ENCODE peak calls at places on chromosome 5, in eight cellular contexts. X is fibroblast of lung, K is small intestine, B is Calu3, I is HAP-1, Y is ELF-1, F is lower leg skin, W is nephron progenitor cell. O is an unnamed sample.

GRCh38 chr5:175560011-175560410 is 81.7 kb downstream of the SFXN1 start:
- DNase-seq in X (no peak), K (no peak), B (no peak), I (no peak), Y (no peak), F (no peak), W (no peak), O (no peak)

GRCh38 chr5:133739381-133739780 is 127.0 kb upstream of the FSTL4 start:
- DNase-seq in X (no peak), K (no peak), B (no peak), I (no peak), Y (no peak), F (no peak), W (no peak), O (no peak)

GRCh38 chr5:67004730-67005350 is 191.8 kb downstream of the CD180 start:
- DNase-seq in X (no peak), K (no peak), B (no peak), I (peak), Y (peak), F (no peak), W (no peak), O (no peak)

GRCh38 chr5:136090319-136090718 is 42.3 kb upstream of the SMAD5 start:
- DNase-seq in X (no peak), K (peak), B (no peak), I (no peak), Y (no peak), F (no peak), W (no peak), O (no peak)

GRCh38 chr5:21895766-21896165 is 957.4 kb downstream of the CDH12 start:
- DNase-seq in X (no peak), K (no peak), B (no peak), I (no peak), Y (no peak), F (no peak), W (no peak), O (no peak)

GRCh38 chr5:73180561-73180960 is 7.6 kb downstream of the TMEM174 start:
- DNase-seq in X (no peak), K (no peak), B (no peak), I (no peak), Y (no peak), F (no peak), W (no peak), O (no peak)

GRCh38 chr5:135930029-135930948 is 24.5 kb downstream of the LECT2 start:
- DNase-seq in X (no peak), K (no peak), B (peak), I (no peak), Y (peak), F (no peak), W (peak), O (peak)

GRCh38 chr5:61586096-61587084 is 254.3 kb downstream of the ZSWIM6 start:
- DNase-seq in X (no peak), K (no peak), B (no peak), I (no peak), Y (no peak), F (no peak), W (no peak), O (no peak)

GRCh38 chr5:105931782-105932489 is 1738.8 kb downstream of the EFNA5 start:
- DNase-seq in X (peak), K (no peak), B (no peak), I (no peak), Y (no peak), F (no peak), W (no peak), O (no peak)

GRCh38 chr5:57735754-57736153 is 253.1 kb upstream of the ACTBL2 start:
- DNase-seq in X (peak), K (no peak), B (no peak), I (no peak), Y (no peak), F (no peak), W (no peak), O (no peak)

GRCh38 chr5:172110921-172111873 is 76.8 kb downstream of the STK10 start:
- DNase-seq in X (peak), K (peak), B (peak), I (peak), Y (peak), F (no peak), W (no peak), O (no peak)

GRCh38 chr5:73433982-73434342 is 14.6 kb downstream of the FOXD1 start:
- DNase-seq in X (peak), K (no peak), B (no peak), I (no peak), Y (no peak), F (no peak), W (no peak), O (no peak)

GRCh38 chr5:168734657-168735344 is 155.6 kb upstream of the PANK3 start:
- DNase-seq in X (peak), K (no peak), B (no peak), I (no peak), Y (no peak), F (peak), W (no peak), O (no peak)

GRCh38 chr5:88021141-88021540 is 247.5 kb downstream of the TMEM161B start:
- DNase-seq in X (no peak), K (no peak), B (no peak), I (no peak), Y (no peak), F (no peak), W (no peak), O (no peak)

GRCh38 chr5:79974896-79975295 is 16.2 kb downstream of the MTX3 start:
- DNase-seq in X (peak), K (no peak), B (no peak), I (no peak), Y (peak), F (no peak), W (no peak), O (no peak)

GRCh38 chr5:96000308-96000707 is 38.7 kb upstream of the ELL2 start:
- DNase-seq in X (no peak), K (no peak), B (no peak), I (no peak), Y (no peak), F (no peak), W (no peak), O (no peak)

GRCh38 chr5:73222173-73222572 is 49.2 kb downstream of the TMEM174 start:
- DNase-seq in X (no peak), K (no peak), B (no peak), I (no peak), Y (no peak), F (no peak), W (no peak), O (no peak)

GRCh38 chr5:168434746-168435321 is 51.4 kb upstream of the RARS1 start:
- DNase-seq in X (no peak), K (no peak), B (no peak), I (no peak), Y (no peak), F (no peak), W (no peak), O (no peak)

GRCh38 chr5:62521319-62521718 is 57.3 kb upstream of the LRRC70 start:
- DNase-seq in X (no peak), K (no peak), B (no peak), I (no peak), Y (no peak), F (no peak), W (no peak), O (no peak)

GRCh38 chr5:16654647-16655334 is 38.0 kb upstream of the RETREG1 start:
- DNase-seq in X (no peak), K (no peak), B (no peak), I (no peak), Y (no peak), F (no peak), W (no peak), O (no peak)

GRCh38 chr5:102049517-102049916 is 246.6 kb downstream of the SLCO4C1 start:
- DNase-seq in X (no peak), K (peak), B (no peak), I (no peak), Y (no peak), F (no peak), W (no peak), O (no peak)

GRCh38 chr5:108753331-108753730 is 5.6 kb downstream of the FER start:
- DNase-seq in X (no peak), K (no peak), B (no peak), I (no peak), Y (no peak), F (no peak), W (no peak), O (no peak)

GRCh38 chr5:135040331-135041144 is 6.5 kb upstream of the PITX1 start:
- DNase-seq in X (no peak), K (no peak), B (no peak), I (no peak), Y (peak), F (no peak), W (peak), O (no peak)

GRCh38 chr5:139312075-139312474 is 18.5 kb downstream of the MATR3 start:
- DNase-seq in X (no peak), K (no peak), B (no peak), I (no peak), Y (peak), F (no peak), W (peak), O (no peak)

GRCh38 chr5:33711094-33711670 is 180.6 kb downstream of the ADAMTS12 start:
- DNase-seq in X (no peak), K (no peak), B (no peak), I (no peak), Y (no peak), F (peak), W (no peak), O (no peak)

GRCh38 chr5:54718647-54719046 is 201.1 kb downstream of the SNX18 start:
- DNase-seq in X (peak), K (no peak), B (no peak), I (no peak), Y (no peak), F (peak), W (no peak), O (no peak)

GRCh38 chr5:171295801-171296200 is 13.2 kb upstream of the TLX3 start:
- DNase-seq in X (no peak), K (no peak), B (peak), I (no peak), Y (peak), F (no peak), W (no peak), O (no peak)

GRCh38 chr5:128513816-128514215 is 24.2 kb downstream of the FBN2 start:
- DNase-seq in X (no peak), K (no peak), B (no peak), I (no peak), Y (no peak), F (no peak), W (no peak), O (no peak)

GRCh38 chr5:154162475-154163217 is 27.9 kb upstream of the GALNT10 start:
- DNase-seq in X (peak), K (no peak), B (no peak), I (no peak), Y (peak), F (no peak), W (peak), O (no peak)

GRCh38 chr5:139021346-139021745 is 146.2 kb upstream of the LRRTM2 start:
- DNase-seq in X (no peak), K (no peak), B (no peak), I (no peak), Y (no peak), F (no peak), W (no peak), O (no peak)

GRCh38 chr5:43281840-43282658 is 31.2 kb downstream of the HMGCS1 start:
- DNase-seq in X (no peak), K (no peak), B (no peak), I (no peak), Y (no peak), F (no peak), W (no peak), O (no peak)